ENCODE peak calls at places on chromosomes 11 and 22, in ten cellular contexts. One of them, this sample, is unnamed.
A peak's percentile ranks its signal among the peaks of the same experiment; 100 is the strongest.

GRCh38 chr11:12073436-12073835 is 37.0 kb upstream of the MICAL2 start:
- DNase-seq in cardiac fibroblast: no peak
- DNase-seq in left ventricle myocardium inferior: no peak
- DNase-seq in cardiac muscle cell: no peak
- DNase-seq in ovary: no peak
- DNase-seq in Calu3: no peak
- DNase-seq in mammary epithelial cell: no peak
- DNase-seq in tibial nerve: no peak
- DNase-seq in endothelial cell: no peak
- DNase-seq in choroid plexus epithelial cell: no peak
- DNase-seq in this sample: no peak

GRCh38 chr11:61270354-61271070 is 24.6 kb downstream of the VWCE start:
- DNase-seq in mammary epithelial cell: peak; percentile 44
- DNase-seq in choroid plexus epithelial cell: peak; percentile 62
- DNase-seq in ovary: no peak
- DNase-seq in endothelial cell: no peak
- DNase-seq in left ventricle myocardium inferior: no peak
- DNase-seq in tibial nerve: no peak
- DNase-seq in cardiac fibroblast: no peak
- DNase-seq in Calu3: no peak
- DNase-seq in cardiac muscle cell: no peak
- DNase-seq in this sample: no peak

GRCh38 chr22:26658161-26658560 is 773 bp downstream of the MIAT start:
- DNase-seq in cardiac fibroblast: no peak
- DNase-seq in endothelial cell: no peak
- DNase-seq in cardiac muscle cell: no peak
- DNase-seq in mammary epithelial cell: no peak
- DNase-seq in ovary: no peak
- DNase-seq in Calu3: no peak
- DNase-seq in tibial nerve: no peak
- DNase-seq in choroid plexus epithelial cell: no peak
- DNase-seq in left ventricle myocardium inferior: no peak
- DNase-seq in this sample: no peak

GRCh38 chr11:2775626-2776350 is 76.0 kb upstream of the KCNQ1OT1 start:
- DNase-seq in ovary: peak; percentile 17
- DNase-seq in mammary epithelial cell: no peak
- DNase-seq in cardiac fibroblast: no peak
- DNase-seq in left ventricle myocardium inferior: no peak
- DNase-seq in cardiac muscle cell: no peak
- DNase-seq in tibial nerve: peak; percentile 6
- DNase-seq in Calu3: no peak
- DNase-seq in choroid plexus epithelial cell: no peak
- DNase-seq in endothelial cell: peak; percentile 1
- DNase-seq in this sample: no peak

GRCh38 chr22:27336151-27337090 is 465.1 kb downstream of the MN1 start:
- DNase-seq in Calu3: no peak
- DNase-seq in choroid plexus epithelial cell: no peak
- DNase-seq in mammary epithelial cell: peak; percentile 87
- DNase-seq in endothelial cell: no peak
- DNase-seq in cardiac fibroblast: no peak
- DNase-seq in left ventricle myocardium inferior: no peak
- DNase-seq in tibial nerve: no peak
- DNase-seq in ovary: no peak
- DNase-seq in cardiac muscle cell: no peak
- DNase-seq in this sample: no peak

GRCh38 chr11:112016088-112016764 is 9.0 kb upstream of the DLAT start:
- DNase-seq in cardiac muscle cell: peak; percentile 69
- DNase-seq in endothelial cell: no peak
- DNase-seq in tibial nerve: no peak
- DNase-seq in mammary epithelial cell: no peak
- DNase-seq in ovary: no peak
- DNase-seq in choroid plexus epithelial cell: peak; percentile 54
- DNase-seq in cardiac fibroblast: peak; percentile 52
- DNase-seq in Calu3: no peak
- DNase-seq in left ventricle myocardium inferior: no peak
- DNase-seq in this sample: no peak

GRCh38 chr22:21646608-21647590 is 4.8 kb downstream of the SDF2L1 start:
- DNase-seq in choroid plexus epithelial cell: peak; percentile 91
- DNase-seq in mammary epithelial cell: peak; percentile 62
- DNase-seq in cardiac fibroblast: peak; percentile 88
- DNase-seq in endothelial cell: peak; percentile 75
- DNase-seq in left ventricle myocardium inferior: peak; percentile 67
- DNase-seq in cardiac muscle cell: peak; percentile 89
- DNase-seq in Calu3: peak; percentile 77
- DNase-seq in tibial nerve: peak; percentile 71
- DNase-seq in ovary: peak; percentile 83
- DNase-seq in this sample: peak; percentile 78

GRCh38 chr11:43944761-43945311 is 2.4 kb downstream of the C11orf96 start:
- DNase-seq in tibial nerve: peak; percentile 70
- DNase-seq in choroid plexus epithelial cell: peak; percentile 70
- DNase-seq in ovary: peak; percentile 90
- DNase-seq in left ventricle myocardium inferior: peak; percentile 79
- DNase-seq in Calu3: peak; percentile 90
- DNase-seq in cardiac muscle cell: peak; percentile 44
- DNase-seq in mammary epithelial cell: peak; percentile 54
- DNase-seq in cardiac fibroblast: peak; percentile 52
- DNase-seq in endothelial cell: peak; percentile 72
- DNase-seq in this sample: peak; percentile 62

GRCh38 chr11:59560702-59561469 is 49.5 kb downstream of the OR4D9 start:
- DNase-seq in cardiac fibroblast: peak; percentile 85
- DNase-seq in ovary: peak; percentile 90
- DNase-seq in cardiac muscle cell: peak; percentile 89
- DNase-seq in tibial nerve: peak; percentile 80
- DNase-seq in mammary epithelial cell: peak; percentile 88
- DNase-seq in endothelial cell: peak; percentile 80
- DNase-seq in Calu3: peak; percentile 83
- DNase-seq in left ventricle myocardium inferior: peak; percentile 88
- DNase-seq in choroid plexus epithelial cell: peak; percentile 89
- DNase-seq in this sample: peak; percentile 86

GRCh38 chr11:57370251-57370650 is 10.7 kb downstream of the PRG3 start:
- DNase-seq in Calu3: no peak
- DNase-seq in choroid plexus epithelial cell: no peak
- DNase-seq in ovary: no peak
- DNase-seq in cardiac fibroblast: no peak
- DNase-seq in tibial nerve: no peak
- DNase-seq in cardiac muscle cell: no peak
- DNase-seq in endothelial cell: no peak
- DNase-seq in mammary epithelial cell: peak; percentile 78
- DNase-seq in left ventricle myocardium inferior: no peak
- DNase-seq in this sample: no peak

GRCh38 chr11:72672839-72673238 is 1.4 kb downstream of the PDE2A start:
- DNase-seq in cardiac fibroblast: no peak
- DNase-seq in cardiac muscle cell: no peak
- DNase-seq in choroid plexus epithelial cell: no peak
- DNase-seq in tibial nerve: no peak
- DNase-seq in ovary: no peak
- DNase-seq in endothelial cell: no peak
- DNase-seq in Calu3: no peak
- DNase-seq in mammary epithelial cell: no peak
- DNase-seq in left ventricle myocardium inferior: no peak
- DNase-seq in this sample: no peak

DNA sequence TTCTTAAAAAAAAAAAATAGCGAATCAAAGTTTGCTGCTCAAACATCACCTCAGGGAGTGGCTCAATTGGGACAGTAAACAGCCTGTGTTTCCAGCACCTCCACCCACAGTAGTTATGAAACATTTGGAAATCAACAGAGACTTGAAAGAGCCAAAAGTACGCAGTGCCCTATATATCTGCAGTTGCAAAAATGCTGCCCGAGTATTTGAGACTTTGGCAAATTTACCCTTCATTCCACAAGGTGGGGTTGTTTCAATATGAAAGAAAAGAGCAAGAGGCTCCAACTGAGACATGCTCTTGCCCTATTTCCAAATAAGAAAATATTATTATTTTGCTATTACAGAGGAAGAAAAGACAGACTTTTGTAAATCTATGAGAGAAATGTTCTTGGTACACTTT is 851.1 kb upstream of the RAG2 start:
- DNase-seq in cardiac muscle cell: peak; percentile 64
- DNase-seq in Calu3: peak; percentile 26
- DNase-seq in cardiac fibroblast: peak; percentile 84
- DNase-seq in tibial nerve: no peak
- DNase-seq in left ventricle myocardium inferior: no peak
- DNase-seq in mammary epithelial cell: peak; percentile 66
- DNase-seq in endothelial cell: no peak
- DNase-seq in ovary: no peak
- DNase-seq in choroid plexus epithelial cell: peak; percentile 84
- DNase-seq in this sample: no peak
- TF ChIP-seq CTCF in cardiac muscle cell: peak; percentile 67
- TF ChIP-seq CTCF in Calu3: peak; percentile 47
- TF ChIP-seq CTCF in cardiac fibroblast: peak; percentile 46
- TF ChIP-seq CTCF in tibial nerve: peak; percentile 17
- TF ChIP-seq CTCF in left ventricle myocardium inferior: no peak
- TF ChIP-seq CTCF in mammary epithelial cell: peak; percentile 53
- TF ChIP-seq CTCF in endothelial cell: peak; percentile 34
- TF ChIP-seq CTCF in ovary: no peak
- TF ChIP-seq CTCF in choroid plexus epithelial cell: peak; percentile 74
- TF ChIP-seq CTCF in this sample: peak; percentile 46

GRCh38 chr11:34051349-34052035 is at the start of gene CAPRIN1:
- DNase-seq in cardiac muscle cell: peak; percentile 92
- DNase-seq in choroid plexus epithelial cell: peak; percentile 88
- DNase-seq in left ventricle myocardium inferior: peak; percentile 88
- DNase-seq in tibial nerve: peak; percentile 61
- DNase-seq in ovary: peak; percentile 83
- DNase-seq in cardiac fibroblast: peak; percentile 92
- DNase-seq in Calu3: peak; percentile 96
- DNase-seq in mammary epithelial cell: peak; percentile 89
- DNase-seq in endothelial cell: peak; percentile 86
- DNase-seq in this sample: peak; percentile 87
- TF ChIP-seq CTCF in cardiac muscle cell: no peak
- TF ChIP-seq CTCF in choroid plexus epithelial cell: no peak
- TF ChIP-seq CTCF in left ventricle myocardium inferior: peak; percentile 5
- TF ChIP-seq CTCF in tibial nerve: no peak
- TF ChIP-seq CTCF in ovary: no peak
- TF ChIP-seq CTCF in cardiac fibroblast: no peak
- TF ChIP-seq CTCF in Calu3: no peak
- TF ChIP-seq CTCF in mammary epithelial cell: no peak
- TF ChIP-seq CTCF in endothelial cell: no peak
- TF ChIP-seq CTCF in this sample: no peak

GRCh38 chr22:20186183-20186870 is 35.5 kb upstream of the CCDC188 start:
- DNase-seq in tibial nerve: no peak
- DNase-seq in Calu3: no peak
- DNase-seq in choroid plexus epithelial cell: peak; percentile 14
- DNase-seq in cardiac muscle cell: no peak
- DNase-seq in mammary epithelial cell: no peak
- DNase-seq in cardiac fibroblast: no peak
- DNase-seq in left ventricle myocardium inferior: no peak
- DNase-seq in ovary: no peak
- DNase-seq in endothelial cell: peak; percentile 56
- DNase-seq in this sample: peak; percentile 44
- TF ChIP-seq CTCF in tibial nerve: no peak
- TF ChIP-seq CTCF in Calu3: no peak
- TF ChIP-seq CTCF in choroid plexus epithelial cell: peak; percentile 40
- TF ChIP-seq CTCF in cardiac muscle cell: peak; percentile 7
- TF ChIP-seq CTCF in mammary epithelial cell: no peak
- TF ChIP-seq CTCF in cardiac fibroblast: no peak
- TF ChIP-seq CTCF in left ventricle myocardium inferior: no peak
- TF ChIP-seq CTCF in ovary: no peak
- TF ChIP-seq CTCF in endothelial cell: no peak
- TF ChIP-seq CTCF in this sample: peak; percentile 15

GRCh38 chr22:23501244-23501643 is 78.8 kb downstream of the IGLL1 start:
- DNase-seq in tibial nerve: no peak
- DNase-seq in mammary epithelial cell: peak; percentile 10
- DNase-seq in cardiac fibroblast: no peak
- DNase-seq in choroid plexus epithelial cell: no peak
- DNase-seq in left ventricle myocardium inferior: no peak
- DNase-seq in Calu3: no peak
- DNase-seq in cardiac muscle cell: no peak
- DNase-seq in ovary: no peak
- DNase-seq in endothelial cell: no peak
- DNase-seq in this sample: no peak

GRCh38 chr22:23503736-23504440 is 76.2 kb downstream of the IGLL1 start:
- DNase-seq in left ventricle myocardium inferior: no peak
- DNase-seq in cardiac fibroblast: no peak
- DNase-seq in Calu3: no peak
- DNase-seq in mammary epithelial cell: no peak
- DNase-seq in choroid plexus epithelial cell: no peak
- DNase-seq in tibial nerve: no peak
- DNase-seq in cardiac muscle cell: no peak
- DNase-seq in endothelial cell: no peak
- DNase-seq in ovary: no peak
- DNase-seq in this sample: no peak

GRCh38 chr22:23501708-23502107 is 78.4 kb downstream of the IGLL1 start:
- DNase-seq in left ventricle myocardium inferior: no peak
- DNase-seq in endothelial cell: no peak
- DNase-seq in ovary: no peak
- DNase-seq in Calu3: no peak
- DNase-seq in tibial nerve: no peak
- DNase-seq in cardiac muscle cell: no peak
- DNase-seq in mammary epithelial cell: no peak
- DNase-seq in cardiac fibroblast: no peak
- DNase-seq in choroid plexus epithelial cell: no peak
- DNase-seq in this sample: no peak

GRCh38 chr22:23504522-23504921 is 75.6 kb downstream of the IGLL1 start:
- DNase-seq in left ventricle myocardium inferior: no peak
- DNase-seq in cardiac fibroblast: peak; percentile 50
- DNase-seq in cardiac muscle cell: no peak
- DNase-seq in Calu3: no peak
- DNase-seq in endothelial cell: no peak
- DNase-seq in mammary epithelial cell: no peak
- DNase-seq in choroid plexus epithelial cell: peak; percentile 16
- DNase-seq in tibial nerve: no peak
- DNase-seq in ovary: peak; percentile 73
- DNase-seq in this sample: no peak

GRCh38 chr22:23503142-23503541 is 76.9 kb downstream of the IGLL1 start:
- DNase-seq in left ventricle myocardium inferior: no peak
- DNase-seq in cardiac fibroblast: no peak
- DNase-seq in endothelial cell: no peak
- DNase-seq in choroid plexus epithelial cell: no peak
- DNase-seq in ovary: no peak
- DNase-seq in tibial nerve: no peak
- DNase-seq in mammary epithelial cell: no peak
- DNase-seq in cardiac muscle cell: no peak
- DNase-seq in Calu3: no peak
- DNase-seq in this sample: no peak
- TF ChIP-seq CTCF in left ventricle myocardium inferior: no peak
- TF ChIP-seq CTCF in cardiac fibroblast: no peak
- TF ChIP-seq CTCF in endothelial cell: no peak
- TF ChIP-seq CTCF in choroid plexus epithelial cell: no peak
- TF ChIP-seq CTCF in ovary: no peak
- TF ChIP-seq CTCF in tibial nerve: no peak
- TF ChIP-seq CTCF in mammary epithelial cell: no peak
- TF ChIP-seq CTCF in cardiac muscle cell: no peak
- TF ChIP-seq CTCF in Calu3: no peak
- TF ChIP-seq CTCF in this sample: no peak

GRCh38 chr11:30016588-30017363 is at the start of gene KCNA4:
- DNase-seq in Calu3: no peak
- DNase-seq in left ventricle myocardium inferior: peak; percentile 34
- DNase-seq in mammary epithelial cell: no peak
- DNase-seq in ovary: no peak
- DNase-seq in endothelial cell: peak; percentile 62
- DNase-seq in tibial nerve: no peak
- DNase-seq in cardiac muscle cell: peak; percentile 76
- DNase-seq in cardiac fibroblast: peak; percentile 32
- DNase-seq in choroid plexus epithelial cell: peak; percentile 2
- DNase-seq in this sample: peak; percentile 81
- TF ChIP-seq CTCF in Calu3: no peak
- TF ChIP-seq CTCF in left ventricle myocardium inferior: peak; percentile 64
- TF ChIP-seq CTCF in mammary epithelial cell: no peak
- TF ChIP-seq CTCF in ovary: no peak
- TF ChIP-seq CTCF in endothelial cell: peak; percentile 57
- TF ChIP-seq CTCF in tibial nerve: peak; percentile 14
- TF ChIP-seq CTCF in cardiac muscle cell: no peak
- TF ChIP-seq CTCF in cardiac fibroblast: no peak
- TF ChIP-seq CTCF in choroid plexus epithelial cell: no peak
- TF ChIP-seq CTCF in this sample: peak; percentile 25